ENCODE peak calls at places on chromosomes 6 and 20, in nine cellular contexts. D is T-helper 1 cell; E is T47D; B is NCI-H460; S is stomach; W is Kasumi-1; Z is stimulated activated CD8-positive, alpha-beta memory T cell treated with anti-CD3 and anti-CD28 coated beads, Interleukin-12 subunit alpha, Interleukin-12 subunit beta, amount 100 ng/mL, for 4 hours; R is NCI-H2081; I is uterus. U is an unnamed sample.

GRCh38 chr20:1281279-1282057 is 15.4 kb downstream of the SNPH start:
- DNase-seq in D (no peak), E (no peak), B (no peak), S (peak), W (no peak), Z (no peak), R (peak), I (no peak), U (no peak)

GRCh38 chr6:33839399-33840063 is 35.7 kb upstream of the MLN start:
- DNase-seq in D (no peak), E (no peak), B (no peak), S (no peak), W (no peak), Z (no peak), R (no peak), I (no peak), U (no peak)

GRCh38 chr6:5143625-5144311 is 58.6 kb downstream of the PPP1R3G start:
- DNase-seq in D (peak), E (peak), B (peak), S (peak), W (peak), Z (peak), R (peak), I (peak), U (peak)

GRCh38 chr6:132551214-132551613 is 1.3 kb upstream of the TAAR8 start:
- DNase-seq in D (no peak), E (no peak), B (no peak), S (no peak), W (no peak), Z (no peak), R (no peak), I (no peak), U (no peak)

GRCh38 chr6:13432526-13433218 is 54.7 kb downstream of the GFOD1 start:
- DNase-seq in D (no peak), E (no peak), B (no peak), S (no peak), W (no peak), Z (no peak), R (no peak), I (no peak), U (no peak)

GRCh38 chr6:167856999-167857660 is 30.4 kb downstream of the AFDN start:
- DNase-seq in D (no peak), E (no peak), B (peak), S (no peak), W (no peak), Z (no peak), R (no peak), I (no peak), U (no peak)

GRCh38 chr20:11748436-11748835 is 169.3 kb upstream of the BTBD3 start:
- DNase-seq in D (no peak), E (no peak), B (no peak), S (no peak), W (no peak), Z (no peak), R (no peak), I (no peak), U (no peak)

GRCh38 chr6:69820438-69820837 is 23.6 kb upstream of the LMBRD1 start:
- DNase-seq in D (no peak), E (no peak), B (no peak), S (no peak), W (no peak), Z (no peak), R (no peak), I (no peak), U (no peak)

GRCh38 chr6:116136933-116137340 is 11.0 kb upstream of the COL10A1 start:
- DNase-seq in D (no peak), E (no peak), B (no peak), S (no peak), W (no peak), Z (peak), R (no peak), I (no peak), U (no peak)

GRCh38 chr20:19764207-19764606 is 6.1 kb downstream of the RIN2 start:
- DNase-seq in D (no peak), E (no peak), B (no peak), S (no peak), W (no peak), Z (no peak), R (no peak), I (no peak), U (no peak)